ENCODE peak calls at places on chromosomes 7 and 10, in four cellular contexts. O is HL-60, Q is K562, M is GM12878. T is an unnamed sample.
A peak's percentile ranks its signal among the peaks of the same experiment; 100 is the strongest.

GRCh38 chr10:74099836-74100235 is 50.8 kb downstream of the AP3M1 start:
- DNase-seq in Q (no peak), M (no peak), O (no peak), T (no peak)

GRCh38 chr7:102321351-102322201 is 34.7 kb downstream of the SPDYE6 start:
- DNase-seq in M (no peak), O (no peak), Q (peak; percentile 56), T (no peak)

GRCh38 chr7:18861514-18861913 is 255.9 kb downstream of the TWIST1 start:
- DNase-seq in Q (no peak), M (peak; percentile 11), O (no peak), T (no peak)

GRCh38 chr7:20229652-20230500 is 12.7 kb upstream of the MACC1 start:
- DNase-seq in M (no peak), O (no peak), Q (no peak), T (no peak)

GRCh38 chr7:130998993-130999602 is 265.1 kb upstream of the KLF14 start:
- DNase-seq in O (no peak), M (no peak), Q (no peak), T (no peak)

GRCh38 chr10:44906476-44906875 is 4.7 kb upstream of the TMEM72 start:
- DNase-seq in M (no peak), Q (no peak), O (peak; percentile 49), T (no peak)

GRCh38 chr10:97640868-97641811 is 669 bp downstream of the PI4K2A start:
- DNase-seq in O (peak; percentile 32), Q (peak; percentile 20), M (no peak), T (peak; percentile 35)

GRCh38 chr7:73992104-73992562 is 35.8 kb upstream of the ELN start:
- DNase-seq in M (no peak), O (no peak), Q (no peak), T (no peak)

GRCh38 chr10:69318087-69318996 is 40.0 kb downstream of the HK1 start:
- DNase-seq in M (peak; percentile 44), Q (peak; percentile 98), O (peak; percentile 83), T (peak; percentile 96)

GRCh38 chr7:131094685-131095084 is 233.0 kb upstream of the MKLN1 start:
- DNase-seq in Q (no peak), O (no peak), M (no peak), T (no peak)

GRCh38 chr7:87216701-87217508 is 2.6 kb downstream of the TMEM243 start:
- DNase-seq in Q (no peak), O (no peak), M (peak; percentile 97), T (peak; percentile 21)

GRCh38 chr7:104973909-104974415 is 40.0 kb upstream of the KMT2E start:
- DNase-seq in Q (no peak), O (no peak), M (no peak), T (no peak)

GRCh38 chr10:17236468-17236886 is 8.4 kb downstream of the VIM start:
- DNase-seq in M (no peak), Q (no peak), O (no peak), T (no peak)

GRCh38 chr7:128103498-128104108 is 72.4 kb upstream of the LRRC4 start:
- DNase-seq in Q (no peak), O (no peak), M (no peak), T (peak; percentile 68)

GRCh38 chr7:5396542-5396941 is 27.1 kb downstream of the TNRC18 start:
- DNase-seq in Q (no peak), O (peak; percentile 85), M (peak; percentile 23), T (peak; percentile 82)

GRCh38 chr10:13526952-13527863 is 1.6 kb downstream of the BEND7 start:
- DNase-seq in O (no peak), M (no peak), Q (no peak), T (no peak)

GRCh38 chr7:16811555-16811954 is 6.8 kb upstream of the AGR2 start:
- DNase-seq in Q (no peak), M (no peak), O (no peak), T (no peak)

GRCh38 chr10:36023939-36024338 is 381.8 kb upstream of the FZD8 start:
- DNase-seq in Q (no peak), M (no peak), O (no peak), T (no peak)

GRCh38 chr10:3045471-3046209 is 21.7 kb upstream of the PFKP start:
- DNase-seq in Q (peak; percentile 91), M (no peak), O (no peak), T (no peak)

GRCh38 chr10:97179731-97180366 is 5.9 kb downstream of the SLIT1 start:
- DNase-seq in O (no peak), M (no peak), Q (peak; percentile 18), T (no peak)

GRCh38 chr7:66356277-66356721 is 151.2 kb downstream of the TPST1 start:
- DNase-seq in O (no peak), M (no peak), Q (no peak), T (no peak)

GRCh38 chr10:11404931-11405330 is 206.5 kb downstream of the USP6NL start:
- DNase-seq in M (no peak), Q (no peak), O (no peak), T (no peak)

GRCh38 chr10:5090551-5090950 is 3.7 kb upstream of the AKR1C3 start:
- DNase-seq in O (no peak), M (no peak), Q (no peak), T (no peak)

GRCh38 chr10:18334116-18334867 is 194.1 kb downstream of the CACNB2 start:
- DNase-seq in O (no peak), M (no peak), Q (no peak), T (no peak)

GRCh38 chr7:521221-522070 is 1.8 kb upstream of the PDGFA start:
- DNase-seq in Q (no peak), O (peak; percentile 30), M (no peak), T (peak; percentile 76)

GRCh38 chr10:122296363-122297120 is 25.4 kb downstream of the BTBD16 start:
- DNase-seq in Q (no peak), O (no peak), M (peak; percentile 51), T (no peak)

GRCh38 chr10:123568751-123569150 is 97.4 kb upstream of the GPR26 start:
- DNase-seq in M (no peak), O (no peak), Q (no peak), T (no peak)
- TF ChIP-seq SPI1 in M (no peak), O (no peak), Q (no peak), T (no peak)

DNA sequence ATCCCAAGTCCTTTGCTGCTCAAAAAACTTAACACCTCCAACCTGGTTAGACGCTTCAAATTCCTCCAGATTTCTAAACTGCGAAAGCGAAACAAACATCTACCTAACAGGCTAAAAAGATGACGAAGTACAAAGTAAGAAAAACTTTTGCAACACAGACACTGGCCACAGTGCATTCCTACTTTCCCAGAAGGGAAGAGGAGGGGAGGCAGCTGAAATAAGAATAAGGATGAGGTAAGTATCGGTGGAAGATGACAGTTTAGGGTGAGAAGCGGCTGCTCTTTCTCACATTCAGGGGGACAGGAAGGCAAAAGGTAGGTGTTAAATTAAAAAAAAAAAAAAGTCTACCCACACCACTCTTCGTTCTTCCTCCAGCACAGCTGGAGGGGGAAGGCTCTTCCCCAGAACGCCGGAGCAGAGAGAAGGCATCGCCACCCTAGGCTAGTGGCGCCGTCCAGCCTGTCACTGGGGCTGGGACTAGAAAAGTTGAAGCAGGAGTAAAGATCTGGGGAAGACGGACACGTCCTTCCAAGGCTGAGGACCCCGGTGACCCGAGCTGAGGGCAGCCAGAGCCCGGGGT is 909 bp downstream of the DNAJC1 start:
- DNase-seq in Q (no peak), M (no peak), O (peak; percentile 12), T (no peak)
- TF ChIP-seq SPI1 in Q (no peak), M (no peak), O (no peak), T (no peak)

GRCh38 chr10:116001266-116001857 is 271.6 kb downstream of the GFRA1 start:
- DNase-seq in M (no peak), Q (no peak), O (no peak), T (no peak)
- TF ChIP-seq SPI1 in M (no peak), Q (no peak), O (no peak), T (no peak)

DNA sequence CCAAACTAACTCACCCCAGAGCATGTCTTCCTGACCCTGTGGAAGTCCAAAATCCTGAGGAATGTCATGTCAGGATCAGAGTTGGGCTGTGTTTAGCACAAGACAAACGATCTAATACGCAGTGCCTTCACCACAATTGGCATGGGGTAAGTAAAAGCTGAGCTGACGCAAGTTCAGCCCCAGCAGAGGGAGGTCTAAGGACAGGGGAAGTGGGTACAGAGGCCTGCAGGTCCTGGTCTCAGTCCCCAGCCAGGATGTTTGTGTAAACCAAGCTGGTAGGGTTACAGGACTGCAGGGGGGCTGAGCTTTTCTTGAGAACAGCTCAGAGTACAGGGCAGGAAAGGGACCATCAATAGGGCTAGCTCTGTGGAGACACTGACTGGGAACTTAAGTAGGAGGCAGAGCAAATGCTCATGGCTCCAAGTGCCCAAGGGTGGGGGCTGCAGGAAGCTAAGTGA is 5.3 kb upstream of the KCNIP2 start:
- DNase-seq in O (peak; percentile 91), M (no peak), Q (no peak), T (no peak)
- TF ChIP-seq SPI1 in O (peak; percentile 79), M (no peak), Q (no peak), T (no peak)

DNA sequence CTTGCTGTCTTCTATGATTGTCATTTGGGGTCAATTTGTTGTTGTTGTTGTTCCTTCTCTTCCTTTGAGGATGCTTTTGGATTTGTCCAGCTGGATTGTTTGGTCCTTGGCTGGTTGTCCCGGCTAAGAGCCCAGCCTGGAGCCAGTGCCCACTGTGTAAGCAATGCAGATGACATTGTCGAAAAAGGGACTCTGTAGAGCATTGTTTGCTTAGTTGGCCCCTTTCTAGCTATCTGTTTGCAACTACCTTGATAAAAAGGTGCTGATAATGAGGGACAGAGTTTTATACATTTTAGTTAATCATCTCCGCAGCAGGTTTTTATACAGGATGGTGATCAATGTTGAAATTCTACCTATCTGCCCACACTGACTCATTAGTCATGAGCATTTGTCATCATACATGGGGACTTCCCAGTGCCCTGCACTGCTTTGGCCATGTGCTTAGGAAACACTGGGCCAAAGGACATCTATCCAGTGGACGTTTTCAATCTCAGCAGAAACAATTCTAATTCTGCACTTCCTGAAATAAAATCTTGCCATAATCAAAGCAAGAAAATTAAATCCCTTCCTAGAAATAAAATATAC is 311.9 kb downstream of the GRM8 start:
- DNase-seq in O (no peak), M (no peak), Q (no peak), T (no peak)
- TF ChIP-seq SPI1 in O (no peak), M (no peak), Q (no peak), T (no peak)

DNA sequence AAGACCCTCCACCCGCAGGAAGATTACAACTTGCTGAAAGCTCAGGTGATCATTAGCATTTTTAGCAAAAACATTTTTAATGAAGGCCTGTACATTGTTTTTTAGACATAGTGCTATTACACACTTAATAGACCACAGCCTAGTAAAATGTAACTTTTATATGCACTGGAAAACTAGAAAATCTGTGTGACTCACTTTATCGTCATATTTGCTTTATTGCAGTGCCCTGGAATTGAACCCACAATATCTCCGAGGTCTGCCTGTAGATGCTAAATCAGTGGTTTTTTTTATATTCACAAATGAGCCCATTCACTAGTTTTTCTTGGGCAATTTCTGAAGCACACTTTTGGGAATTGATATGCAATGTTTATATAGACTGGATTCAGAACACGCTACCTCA is 105.2 kb downstream of the PTPRN2 start:
- DNase-seq in O (no peak), Q (no peak), M (no peak), T (no peak)
- TF ChIP-seq SPI1 in O (no peak), Q (no peak), M (no peak), T (no peak)

GRCh38 chr7:116601426-116601825 is 70.6 kb upstream of the MET start:
- DNase-seq in Q (no peak), O (no peak), M (no peak), T (no peak)
- TF ChIP-seq SPI1 in Q (no peak), O (no peak), M (no peak), T (no peak)

DNA sequence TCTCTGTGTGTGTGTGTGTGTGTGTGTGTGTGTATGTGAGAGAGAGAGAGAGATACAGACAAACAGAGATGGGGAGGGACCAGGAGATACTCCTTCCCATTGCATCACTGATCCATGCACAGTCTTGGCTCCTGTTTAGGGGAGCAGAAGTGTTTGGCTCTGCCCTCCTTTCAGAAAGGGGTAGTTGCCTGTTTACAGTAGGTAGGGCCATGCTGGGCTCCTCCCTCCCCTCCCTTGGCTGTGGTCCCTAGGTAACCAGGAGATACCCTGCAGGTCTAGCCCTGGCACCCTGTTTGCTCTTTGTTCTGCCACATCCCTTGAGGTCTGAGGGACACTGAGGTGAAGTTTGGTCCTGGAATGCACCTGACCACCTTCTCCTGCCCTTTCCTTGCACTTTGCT is 95.3 kb downstream of the RAMP3 start:
- DNase-seq in Q (no peak), O (no peak), M (no peak), T (no peak)
- TF ChIP-seq SPI1 in Q (no peak), O (no peak), M (no peak), T (no peak)

T was measured in GM12891.